ENCODE peak calls at places on chromosomes 12 and 14, in five cellular contexts. Z, A, I, N and E are unnamed samples.

GRCh38 chr12:1533205-1533601 is 61.2 kb downstream of the FBXL14 start:
- DNase-seq in I (no peak), A (no peak), N (no peak), Z (no peak), E (no peak)

GRCh38 chr12:107748472-107748871 is 12.5 kb downstream of the PRDM4 start:
- DNase-seq in I (no peak), N (no peak), Z (no peak), A (no peak), E (no peak)

GRCh38 chr12:69284131-69284530 is 44.8 kb downstream of the CPSF6 start:
- DNase-seq in Z (no peak), A (peak; percentile 70), N (peak; percentile 79), I (peak; percentile 70), E (peak; percentile 71)

GRCh38 chr12:1572731-1573130 is 21.6 kb downstream of the FBXL14 start:
- DNase-seq in N (no peak), Z (no peak), A (no peak), I (no peak), E (no peak)

GRCh38 chr14:96156804-96157760 is 47.6 kb upstream of the BDKRB2 start:
- DNase-seq in I (no peak), Z (no peak), A (peak; percentile 24), N (peak; percentile 34), E (no peak)

GRCh38 chr12:132605892-132606291 is 4.5 kb downstream of the LRCOL1 start:
- DNase-seq in I (no peak), A (no peak), Z (no peak), N (no peak), E (no peak)

GRCh38 chr12:122979908-122980191 is 631 bp upstream of the ARL6IP4 start:
- DNase-seq in Z (no peak), N (no peak), I (no peak), A (no peak), E (no peak)

GRCh38 chr12:27424631-27425230 is 21.8 kb upstream of the SMCO2 start:
- DNase-seq in A (no peak), I (no peak), N (peak; percentile 20), Z (no peak), E (no peak)

GRCh38 chr14:104360522-104360921 is 219.0 kb upstream of the C14orf180 start:
- DNase-seq in I (peak; percentile 19), A (peak; percentile 18), Z (no peak), N (no peak), E (no peak)

GRCh38 chr14:58488550-58488949 is 61.0 kb downstream of the KIAA0586 start:
- DNase-seq in N (no peak), I (no peak), Z (no peak), A (no peak), E (no peak)

DNA sequence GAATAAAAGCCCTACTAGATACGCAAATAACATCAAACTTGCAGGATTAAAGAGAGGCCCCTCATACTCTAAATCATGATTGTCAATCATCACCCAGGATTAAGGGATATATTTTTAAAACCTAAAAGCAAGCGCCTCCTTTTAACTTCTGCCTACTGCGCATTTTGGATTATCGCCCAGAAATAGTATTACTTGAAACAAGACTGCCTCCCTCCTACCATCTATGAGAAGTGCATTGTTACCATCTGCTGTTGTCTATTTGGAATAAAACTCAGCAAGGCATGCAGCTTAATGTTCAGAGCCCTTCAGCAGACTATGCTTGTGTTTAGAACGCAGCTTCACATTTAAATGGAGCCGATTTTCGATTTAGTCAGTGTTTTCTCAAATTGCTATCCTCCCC is 79.6 kb downstream of the EXOC5 start:
- DNase-seq in A (no peak), I (no peak), N (no peak), Z (no peak), E (no peak)
- TF ChIP-seq CTCF in A (no peak), I (no peak), N (no peak), Z (no peak), E (no peak)

GRCh38 chr12:12979151-12979550 is 20.9 kb downstream of the HEBP1 start:
- DNase-seq in I (no peak), N (no peak), A (no peak), Z (no peak), E (no peak)
- H3K4me3 ChIP-seq in I (no peak overlapping the region), N (no peak overlapping the region), A (no peak overlapping the region), Z (no peak overlapping the region), E (no peak overlapping the region)

GRCh38 chr14:19900999-19901398 is 19.4 kb upstream of the OR4K5 start:
- DNase-seq in I (no peak), N (no peak), Z (no peak), A (no peak), E (no peak)
- H3K9me3 ChIP-seq in I (no peaks in the 10 kb centered on the region), N (no peaks in the 10 kb centered on the region), Z (peaks cover 33% of the 10 kb centered on the region), A (peaks cover 46% of the 10 kb centered on the region), E (no peaks in the 10 kb centered on the region)

DNA sequence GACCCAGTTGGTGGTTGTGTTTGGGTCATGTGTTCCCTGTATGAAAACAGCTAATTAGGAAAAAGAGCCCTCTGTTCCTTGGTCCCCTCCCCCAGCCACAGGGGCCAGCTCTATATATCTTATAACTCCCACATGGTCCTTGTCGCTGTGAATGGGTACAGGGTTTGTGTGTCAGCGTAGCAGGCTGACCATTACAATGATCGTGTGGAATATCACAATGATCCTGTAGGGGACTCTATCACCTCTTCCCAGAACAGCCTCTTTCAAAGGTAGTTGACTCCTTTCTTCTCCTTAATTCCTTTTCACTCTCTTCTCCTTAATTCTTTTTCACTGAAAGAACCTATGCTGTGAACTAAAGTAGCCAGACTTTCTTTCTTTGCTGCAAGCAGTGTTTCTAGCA is 51.6 kb upstream of the RIC8B start:
- DNase-seq in I (no peak), A (no peak), Z (no peak), N (no peak), E (no peak)
- TF ChIP-seq CTCF in I (no peak), A (no peak), Z (no peak), N (no peak), E (no peak)